ENCODE peak calls at places on chromosomes 13 and 19, in four cellular contexts. K is fibroblast of pulmonary artery, Z is psoas muscle, X is mucosa of descending colon. H is an unnamed sample.

GRCh38 chr13:43792456-43792855 is 5.7 kb upstream of the ENOX1 start:
- DNase-seq in K (peak), X (no peak), Z (no peak), H (no peak)

GRCh38 chr13:31896427-31896826 is 135.1 kb upstream of the FRY start:
- DNase-seq in Z (peak), K (peak), X (no peak), H (peak)

GRCh38 chr13:33466262-33466661 is 180.7 kb upstream of the STARD13 start:
- DNase-seq in X (no peak), K (no peak), Z (no peak), H (no peak)

GRCh38 chr13:93730780-93731179 is 504.2 kb downstream of the GPC6 start:
- DNase-seq in X (no peak), Z (no peak), K (no peak), H (no peak)

GRCh38 chr19:42129399-42130253 is 2.6 kb downstream of the POU2F2 start:
- DNase-seq in X (peak), Z (peak), K (peak), H (peak)

GRCh38 chr13:69912576-69913074 is 195.0 kb upstream of the ATXN8OS start:
- DNase-seq in K (no peak), X (no peak), Z (no peak), H (no peak)

GRCh38 chr19:1309977-1310852 is 24.5 kb downstream of the EFNA2 start:
- DNase-seq in X (no peak), Z (no peak), K (no peak), H (no peak)

GRCh38 chr19:35154535-35155406 is at the start of gene FXYD5:
- DNase-seq in K (peak), Z (peak), X (peak), H (peak)

GRCh38 chr13:41579881-41580280 is 122.5 kb downstream of the RGCC start:
- DNase-seq in X (no peak), K (no peak), Z (no peak), H (no peak)

GRCh38 chr13:51659276-51660127 is 75.2 kb downstream of the WDFY2 start:
- DNase-seq in K (no peak), X (no peak), Z (no peak), H (no peak)

GRCh38 chr19:54791476-54791875 is 11.9 kb upstream of the KIR2DL4 start:
- DNase-seq in X (no peak), K (no peak), Z (no peak), H (no peak)

GRCh38 chr19:5964816-5965565 is 12.9 kb downstream of the RANBP3 start:
- DNase-seq in Z (no peak), X (no peak), K (no peak), H (no peak)

GRCh38 chr13:113597386-113598080 is 13.0 kb downstream of the TFDP1 start:
- DNase-seq in K (no peak), X (no peak), Z (peak), H (no peak)

GRCh38 chr19:23482829-23483228 is 87.6 kb upstream of the ZNF91 start:
- DNase-seq in Z (no peak), X (no peak), K (no peak), H (no peak)

GRCh38 chr13:40466271-40466670 is 200.2 kb downstream of the FOXO1 start:
- DNase-seq in X (no peak), K (no peak), Z (no peak), H (no peak)

GRCh38 chr19:10018219-10018618 is 4.9 kb downstream of the RDH8 start:
- DNase-seq in Z (no peak), K (no peak), X (no peak), H (no peak)

GRCh38 chr13:39273953-39274352 is 235.7 kb downstream of the NHLRC3 start:
- DNase-seq in X (peak), K (peak), Z (no peak), H (peak)

GRCh38 chr13:98810746-98811145 is 58.3 kb upstream of the SLC15A1 start:
- DNase-seq in Z (no peak), K (no peak), X (no peak), H (no peak)

GRCh38 chr13:86856996-86857395 is 814.2 kb upstream of the SLITRK5 start:
- DNase-seq in Z (no peak), K (no peak), X (no peak), H (no peak)

GRCh38 chr13:32080328-32080744 is 48.8 kb downstream of the FRY start:
- DNase-seq in Z (no peak), K (no peak), X (no peak), H (no peak)

GRCh38 chr13:112893570-112894422 is 75.2 kb upstream of the MCF2L start:
- DNase-seq in Z (peak), K (peak), X (peak), H (peak)

GRCh38 chr19:3907626-3908265 is 25.1 kb upstream of the NMRK2 start:
- DNase-seq in Z (no peak), K (no peak), X (no peak), H (no peak)

GRCh38 chr13:53507741-53508140 is 479.1 kb downstream of the OLFM4 start:
- DNase-seq in K (no peak), Z (no peak), X (no peak), H (no peak)

GRCh38 chr13:91375119-91375729 is 23.2 kb upstream of the GPC5 start:
- DNase-seq in X (no peak), K (peak), Z (no peak), H (peak)
- TF ChIP-seq CTCF in X (no peak), K (peak), Z (peak), H (peak)

GRCh38 chr13:60134376-60134775 is 29.4 kb downstream of the DIAPH3 start:
- DNase-seq in Z (no peak), X (no peak), K (peak), H (no peak)
- TF ChIP-seq CTCF in Z (no peak), X (no peak), K (peak), H (no peak)

GRCh38 chr19:16185925-16186234 is 670 bp downstream of the FAM32A start:
- DNase-seq in Z (no peak), K (no peak), X (no peak), H (no peak)
- TF ChIP-seq CTCF in Z (peak), K (peak), X (no peak), H (no peak)

DNA sequence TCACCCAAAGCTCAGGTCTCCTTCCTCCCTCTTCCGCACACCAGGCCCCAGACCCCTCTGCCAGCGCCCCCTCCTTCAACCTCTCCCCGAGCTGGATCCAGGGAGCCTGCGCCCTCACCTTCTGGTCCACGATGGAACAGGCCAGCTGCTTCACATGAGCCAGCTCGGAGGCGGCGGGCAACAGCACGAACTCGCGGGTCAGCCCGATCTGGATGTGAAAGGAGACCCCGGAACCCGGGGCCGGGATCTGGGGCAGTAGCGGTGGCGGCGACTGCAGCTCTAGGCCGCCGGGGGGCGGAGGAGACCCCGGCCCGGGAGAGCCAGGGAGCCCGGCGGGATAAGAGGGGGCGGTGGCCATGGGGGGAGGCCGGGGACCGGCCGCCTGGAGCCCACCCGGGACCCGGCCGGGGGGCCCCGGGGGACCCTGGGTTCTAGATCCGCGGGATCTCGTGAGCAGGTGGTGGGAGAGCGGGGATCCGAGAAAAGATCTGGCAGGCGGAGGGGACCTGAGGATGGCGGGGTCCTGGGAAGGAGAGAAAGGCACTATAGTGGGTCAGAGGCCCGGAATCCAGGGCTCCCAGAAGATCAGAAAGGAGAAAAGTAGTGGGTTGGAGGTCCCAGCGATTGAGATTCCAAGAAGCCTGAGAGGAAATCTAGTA is 772 bp downstream of the PRKD2 start:
- DNase-seq in Z (no peak), K (no peak), X (peak), H (no peak)
- TF ChIP-seq CTCF in Z (no peak), K (no peak), X (no peak), H (no peak)

GRCh38 chr19:58346961-58347929 is 6.0 kb downstream of the A1BG start:
- DNase-seq in Z (peak), X (peak), K (peak), H (peak)
- TF ChIP-seq CTCF in Z (no peak), X (no peak), K (no peak), H (no peak)

GRCh38 chr19:15250635-15250993 is 18.4 kb upstream of the EPHX3 start:
- DNase-seq in K (no peak), X (no peak), Z (no peak), H (no peak)

GRCh38 chr19:15248106-15248505 is 15.9 kb upstream of the EPHX3 start:
- DNase-seq in Z (no peak), X (no peak), K (no peak), H (no peak)

GRCh38 chr19:15248648-15249559 is 16.7 kb upstream of the EPHX3 start:
- DNase-seq in Z (peak), X (peak), K (peak), H (no peak)

GRCh38 chr19:15249912-15250634 is 17.8 kb upstream of the EPHX3 start:
- DNase-seq in Z (peak), X (no peak), K (peak), H (no peak)

DNA sequence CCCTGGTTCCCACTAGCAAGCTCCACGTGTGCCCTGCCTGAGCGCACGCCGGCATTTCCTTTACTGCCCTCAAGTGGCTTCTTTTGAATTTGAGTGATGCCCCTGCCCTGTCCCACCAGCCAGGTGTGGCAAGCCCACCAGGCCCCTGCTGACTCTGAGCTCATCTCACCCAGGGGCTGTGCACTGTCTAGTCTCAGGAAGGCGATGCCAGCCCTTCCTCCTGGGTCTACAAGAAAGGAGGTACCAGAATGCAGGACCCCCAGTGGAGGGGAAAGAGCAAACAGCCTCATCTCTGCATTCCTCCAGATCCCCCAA is 17.3 kb upstream of the EPHX3 start:
- DNase-seq in Z (no peak), X (no peak), K (no peak), H (no peak)
- TF ChIP-seq CTCF in Z (no peak), X (no peak), K (no peak), H (no peak)